ENCODE peak calls at places on chromosomes 1 and 21, in eight cellular contexts. T, E, Y, D, R, M, O and K are unnamed samples. For H3K36me3, the result is how much of the 10 kb centered on the place peaks cover.

GRCh38 chr1:15513192-15513591 is 10.8 kb downstream of the CASP9 start:
- DNase-seq in T (no peak), E (no peak), Y (no peak), D (no peak), R (no peak), M (no peak), O (no peak), K (no peak)

GRCh38 chr1:224769987-224770693 is 154.0 kb downstream of the CNIH3 start:
- DNase-seq in T (no peak), E (no peak), Y (no peak), D (no peak), R (no peak), M (no peak), O (no peak), K (no peak)

GRCh38 chr1:16248603-16249534 is 11.9 kb upstream of the CPLANE2 start:
- DNase-seq in T (no peak), E (peak), Y (peak), D (peak), R (peak), M (peak), O (peak), K (peak)

GRCh38 chr1:177780096-177780700 is 189.7 kb downstream of the SEC16B start:
- DNase-seq in T (peak), E (peak), Y (no peak), D (no peak), R (no peak), M (peak), O (no peak), K (no peak)

GRCh38 chr1:181255270-181255929 is 166.9 kb downstream of the IER5 start:
- DNase-seq in T (no peak), E (no peak), Y (no peak), D (peak), R (peak), M (no peak), O (no peak), K (peak)

GRCh38 chr1:155004352-155005075 is 1.9 kb downstream of the ZBTB7B start:
- DNase-seq in T (no peak), E (no peak), Y (no peak), D (no peak), R (no peak), M (no peak), O (peak), K (no peak)

GRCh38 chr1:214993419-214993818 is 89.1 kb upstream of the KCNK2 start:
- DNase-seq in T (no peak), E (no peak), Y (no peak), D (no peak), R (no peak), M (no peak), O (no peak), K (no peak)

GRCh38 chr1:219177940-219178339 is 4.3 kb downstream of the LYPLAL1 start:
- DNase-seq in T (no peak), E (no peak), Y (no peak), D (no peak), R (no peak), M (no peak), O (no peak), K (no peak)

DNA sequence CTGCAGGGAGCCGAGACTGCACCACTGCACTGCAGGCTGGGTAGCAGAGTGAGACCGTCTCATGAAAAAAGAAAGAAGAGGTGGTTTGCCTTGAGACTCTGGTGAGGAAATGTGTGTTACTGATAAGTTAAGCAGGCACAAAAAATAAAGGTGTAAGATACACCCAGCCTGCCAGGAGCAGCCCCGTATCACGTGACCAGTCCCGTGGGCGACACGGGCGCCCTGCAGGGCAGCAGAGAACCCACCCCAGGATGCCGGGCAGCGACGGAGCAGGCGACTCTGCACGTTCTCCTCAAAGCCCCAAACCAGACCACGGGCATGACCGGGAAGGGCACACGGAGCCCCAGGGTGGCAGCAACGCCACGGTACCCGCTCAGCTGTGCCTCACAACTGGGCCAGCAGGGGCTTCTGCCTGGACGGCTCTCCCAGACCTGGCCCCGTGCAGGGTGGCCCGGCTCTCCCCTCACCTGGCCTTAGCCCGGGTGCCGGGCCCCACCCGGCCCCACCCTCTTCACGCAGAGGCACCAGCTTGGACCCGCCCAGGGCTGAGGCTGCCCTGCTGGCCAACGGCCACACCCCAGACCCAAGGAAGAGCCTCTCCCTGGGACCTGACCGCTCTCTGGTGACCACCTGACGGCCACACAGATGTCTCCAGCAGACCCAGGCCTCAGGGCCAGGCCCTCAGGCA is 8.1 kb upstream of the TNFRSF4 start:
- DNase-seq in T (no peak), E (no peak), Y (no peak), D (no peak), R (no peak), M (no peak), O (no peak), K (no peak)
- H3K36me3 ChIP-seq in T (under half), E (under half), Y (half or more), D (under half), R (under half), M (under half), O (under half), K (under half)

DNA sequence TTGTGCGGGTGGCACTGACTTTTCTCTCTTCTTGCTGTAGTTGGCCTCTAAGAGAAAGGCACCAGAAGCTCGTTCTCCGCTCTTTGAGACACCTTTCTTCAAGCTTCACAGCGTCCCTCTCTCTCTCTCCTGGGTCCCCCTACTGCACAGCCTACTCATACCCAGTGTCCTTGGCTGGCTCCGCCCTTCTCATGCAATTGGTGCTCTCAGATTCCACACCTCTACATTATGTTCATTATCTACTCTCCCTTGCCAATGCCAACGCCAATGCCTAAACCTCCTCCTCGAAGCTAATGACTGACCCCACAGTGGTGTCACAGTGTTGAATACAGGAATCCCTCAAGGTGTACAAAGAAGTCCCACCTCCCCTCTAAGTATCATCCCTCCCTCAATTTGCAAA is 4.8 kb upstream of the DNAJC28 start:
- DNase-seq in T (peak), E (no peak), Y (no peak), D (no peak), R (no peak), M (no peak), O (no peak), K (no peak)
- TF ChIP-seq CTCF in T (no peak), E (no peak), Y (no peak), D (no peak), R (no peak), M (no peak), O (no peak), K (no peak)

DNA sequence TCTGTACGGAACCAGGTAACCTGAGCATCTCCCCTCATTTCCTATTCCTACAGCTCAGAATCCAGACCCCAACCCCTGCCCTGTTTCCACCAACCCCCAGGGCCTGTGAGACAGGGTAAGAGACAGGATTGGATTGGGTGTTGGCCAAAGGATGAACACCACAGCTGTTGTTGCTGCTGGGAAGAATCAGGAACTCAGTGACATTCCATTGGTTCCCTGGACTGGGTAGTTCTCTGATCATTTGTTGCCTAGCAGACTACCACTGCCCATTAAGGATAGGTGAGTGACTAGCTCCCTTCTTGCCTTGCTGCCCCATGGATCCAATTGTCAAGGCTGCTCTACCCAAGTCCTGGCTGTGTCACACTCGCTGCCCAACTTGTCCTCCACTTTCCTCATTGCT is 10.0 kb downstream of the NCSTN start:
- DNase-seq in T (no peak), E (no peak), Y (no peak), D (no peak), R (no peak), M (no peak), O (no peak), K (no peak)
- H3K36me3 ChIP-seq in T (under half), E (half or more), Y (half or more), D (half or more), R (under half), M (under half), O (under half), K (under half)

GRCh38 chr21:46099476-46099875 is 1.6 kb downstream of the COL6A2 start:
- DNase-seq in T (peak), E (no peak), Y (peak), D (no peak), R (peak), M (peak), O (peak), K (no peak)

GRCh38 chr21:46096997-46097825 is 701 bp upstream of the COL6A2 start:
- DNase-seq in T (peak), E (no peak), Y (peak), D (peak), R (peak), M (no peak), O (peak), K (no peak)

GRCh38 chr21:46098303-46099141 is 610 bp downstream of the COL6A2 start:
- DNase-seq in T (peak), E (peak), Y (peak), D (no peak), R (peak), M (no peak), O (peak), K (no peak)

GRCh38 chr21:46096596-46096981 is 1.3 kb upstream of the COL6A2 start:
- DNase-seq in T (no peak), E (no peak), Y (no peak), D (no peak), R (peak), M (peak), O (peak), K (no peak)

DNA sequence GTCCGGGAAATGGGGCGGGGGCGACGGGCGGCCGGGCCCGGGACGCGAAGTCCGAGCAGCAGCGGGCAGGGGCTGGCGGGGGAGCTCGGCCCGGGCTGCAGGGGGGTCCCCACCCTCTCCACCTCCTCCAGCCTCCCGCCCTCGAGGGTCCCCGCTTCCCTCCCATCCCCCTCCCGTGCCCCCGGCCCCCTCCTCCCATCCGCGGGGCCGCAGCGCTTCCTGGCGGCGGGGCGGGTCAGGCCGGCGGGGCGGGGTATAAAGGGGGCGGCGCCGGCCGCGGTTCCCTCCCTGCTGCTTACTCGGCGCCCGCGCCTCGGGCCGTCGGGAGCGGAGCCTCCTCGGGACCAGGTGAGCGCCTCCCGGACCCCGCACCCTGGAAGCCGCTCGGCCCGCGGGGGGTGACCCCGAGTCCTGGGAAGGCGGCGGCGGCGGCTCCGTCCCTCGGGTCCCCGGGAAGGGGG is at the start of gene COL6A2:
- DNase-seq in T (peak), E (peak), Y (no peak), D (peak), R (peak), M (peak), O (peak), K (no peak)
- TF ChIP-seq CTCF in T (no peak), E (peak), Y (no peak), D (no peak), R (no peak), M (peak), O (peak), K (no peak)